ENCODE peak calls at places on chromosome 7, in seven cellular contexts. One of them, this sample, is unnamed.

GRCh38 chr7:151366141-151366871 is 24.7 kb downstream of the NUB1 start:
- DNase-seq in progenitor cell of endocrine pancreas: no peak
- DNase-seq in activated CD4-positive, alpha-beta T cell treated with anti-CD3 and anti-CD28 coated beads for 24 hours: no peak
- DNase-seq in H7: no peak
- DNase-seq in islet precursor cell: no peak
- DNase-seq in NCI-H2081: no peak
- DNase-seq in AG09309: no peak
- DNase-seq in this sample: no peak

GRCh38 chr7:38020134-38020533 is 99.7 kb downstream of the EPDR1 start:
- DNase-seq in islet precursor cell: peak
- DNase-seq in progenitor cell of endocrine pancreas: no peak
- DNase-seq in NCI-H2081: no peak
- DNase-seq in AG09309: peak
- DNase-seq in activated CD4-positive, alpha-beta T cell treated with anti-CD3 and anti-CD28 coated beads for 24 hours: no peak
- DNase-seq in H7: no peak
- DNase-seq in this sample: no peak

GRCh38 chr7:105519353-105519752 is 2.7 kb downstream of the PUS7 start:
- DNase-seq in AG09309: no peak
- DNase-seq in activated CD4-positive, alpha-beta T cell treated with anti-CD3 and anti-CD28 coated beads for 24 hours: no peak
- DNase-seq in NCI-H2081: no peak
- DNase-seq in H7: no peak
- DNase-seq in islet precursor cell: no peak
- DNase-seq in progenitor cell of endocrine pancreas: no peak
- DNase-seq in this sample: no peak

GRCh38 chr7:138875794-138876193 is 77.8 kb upstream of the ATP6V0A4 start:
- DNase-seq in NCI-H2081: no peak
- DNase-seq in progenitor cell of endocrine pancreas: no peak
- DNase-seq in AG09309: peak
- DNase-seq in islet precursor cell: no peak
- DNase-seq in H7: no peak
- DNase-seq in activated CD4-positive, alpha-beta T cell treated with anti-CD3 and anti-CD28 coated beads for 24 hours: peak
- DNase-seq in this sample: peak

GRCh38 chr7:732094-732541 is 5.0 kb upstream of the PRKAR1B start:
- DNase-seq in islet precursor cell: peak
- DNase-seq in AG09309: no peak
- DNase-seq in H7: peak
- DNase-seq in progenitor cell of endocrine pancreas: no peak
- DNase-seq in NCI-H2081: peak
- DNase-seq in activated CD4-positive, alpha-beta T cell treated with anti-CD3 and anti-CD28 coated beads for 24 hours: no peak
- DNase-seq in this sample: no peak

GRCh38 chr7:45909576-45909975 is 11.5 kb downstream of the IGFBP3 start:
- DNase-seq in islet precursor cell: no peak
- DNase-seq in AG09309: no peak
- DNase-seq in activated CD4-positive, alpha-beta T cell treated with anti-CD3 and anti-CD28 coated beads for 24 hours: no peak
- DNase-seq in NCI-H2081: no peak
- DNase-seq in progenitor cell of endocrine pancreas: no peak
- DNase-seq in H7: no peak
- DNase-seq in this sample: no peak

GRCh38 chr7:157412021-157412443 is 75.2 kb downstream of the DNAJB6 start:
- DNase-seq in AG09309: peak
- DNase-seq in activated CD4-positive, alpha-beta T cell treated with anti-CD3 and anti-CD28 coated beads for 24 hours: peak
- DNase-seq in progenitor cell of endocrine pancreas: no peak
- DNase-seq in H7: no peak
- DNase-seq in islet precursor cell: no peak
- DNase-seq in NCI-H2081: no peak
- DNase-seq in this sample: no peak

GRCh38 chr7:23121175-23121574 is 15.6 kb downstream of the KLHL7 start:
- DNase-seq in NCI-H2081: no peak
- DNase-seq in activated CD4-positive, alpha-beta T cell treated with anti-CD3 and anti-CD28 coated beads for 24 hours: no peak
- DNase-seq in AG09309: no peak
- DNase-seq in H7: no peak
- DNase-seq in islet precursor cell: no peak
- DNase-seq in progenitor cell of endocrine pancreas: no peak
- DNase-seq in this sample: no peak